ENCODE peak calls at places on chromosomes 7 and 10, in ten cellular contexts. V is foreskin keratinocyte, Z is heart left ventricle, G is right lobe of liver, U is spleen, S is astrocyte, H is fibroblast of lung, P is thyroid gland, A is esophagus squamous epithelium, I is GM23248. L is an unnamed sample. For H3K4me1, the result is how much of the 10 kb centered on the place peaks cover.

GRCh38 chr10:42984035-42984610 is 92.7 kb upstream of the RET start:
- DNase-seq in V (no peak), Z (no peak), G (no peak), U (no peak), S (no peak), H (no peak), P (no peak), A (no peak), I (no peak), L (no peak)

GRCh38 chr10:123614888-123615287 is 51.3 kb upstream of the GPR26 start:
- DNase-seq in V (peak), Z (peak), G (peak), U (no peak), S (peak), H (peak), P (peak), A (no peak), I (peak), L (peak)

GRCh38 chr10:58994226-58995057 is 182.0 kb upstream of the PHYHIPL start:
- DNase-seq in V (no peak), Z (no peak), G (no peak), U (no peak), S (no peak), H (peak), P (no peak), A (no peak), I (no peak), L (no peak)

GRCh38 chr10:122164028-122164601 is 107.0 kb upstream of the BTBD16 start:
- DNase-seq in V (no peak), Z (no peak), G (no peak), U (no peak), S (peak), H (peak), P (peak), A (no peak), I (no peak), L (no peak)

GRCh38 chr7:155178096-155178495 is 108.0 kb downstream of the HTR5A start:
- DNase-seq in V (no peak), Z (no peak), G (no peak), U (no peak), S (no peak), H (no peak), P (no peak), A (no peak), I (no peak), L (no peak)

GRCh38 chr10:84626688-84627087 is 298.3 kb downstream of the CCSER2 start:
- DNase-seq in V (no peak), Z (no peak), G (no peak), U (no peak), S (no peak), H (no peak), P (no peak), A (no peak), I (no peak), L (peak)

GRCh38 chr7:90006988-90007387 is 147.3 kb upstream of the STEAP1 start:
- DNase-seq in V (no peak), Z (no peak), G (no peak), U (no peak), S (no peak), H (no peak), P (no peak), A (no peak), I (no peak), L (no peak)

GRCh38 chr7:105745681-105746330 is 130.6 kb downstream of the ATXN7L1 start:
- DNase-seq in V (no peak), Z (no peak), G (no peak), U (no peak), S (no peak), H (no peak), P (no peak), A (no peak), I (no peak), L (no peak)

GRCh38 chr7:138975343-138976104 is 5.7 kb downstream of the KIAA1549 start:
- DNase-seq in V (no peak), Z (no peak), G (no peak), U (no peak), S (no peak), H (no peak), P (no peak), A (no peak), I (no peak), L (no peak)

GRCh38 chr7:13411151-13411550 is 578.3 kb downstream of the ETV1 start:
- DNase-seq in V (no peak), Z (no peak), G (no peak), U (no peak), S (no peak), H (no peak), P (no peak), A (no peak), I (no peak), L (no peak)

GRCh38 chr10:129711261-129711660 is 244.2 kb downstream of the MGMT start:
- DNase-seq in V (no peak), Z (no peak), G (no peak), U (no peak), S (no peak), H (no peak), P (no peak), A (no peak), I (no peak), L (no peak)

GRCh38 chr7:73827568-73828106 is 3.2 kb upstream of the CLDN4 start:
- DNase-seq in V (no peak), Z (peak), G (no peak), U (no peak), S (no peak), H (no peak), P (peak), A (no peak), I (no peak), L (no peak)

GRCh38 chr7:2651336-2651735 is 19.6 kb downstream of the TTYH3 start:
- DNase-seq in V (no peak), Z (peak), G (no peak), U (no peak), S (no peak), H (no peak), P (no peak), A (no peak), I (no peak), L (no peak)

GRCh38 chr10:123391275-123392028 is 237.2 kb downstream of the BUB3 start:
- DNase-seq in V (no peak), Z (no peak), G (no peak), U (no peak), S (no peak), H (no peak), P (no peak), A (no peak), I (no peak), L (no peak)

GRCh38 chr10:29257106-29257783 is 31.6 kb upstream of the LYZL1 start:
- DNase-seq in V (peak), Z (peak), G (no peak), U (no peak), S (peak), H (peak), P (peak), A (no peak), I (peak), L (peak)

GRCh38 chr10:124063736-124064135 is 29.7 kb downstream of the CHST15 start:
- DNase-seq in V (peak), Z (no peak), G (no peak), U (no peak), S (peak), H (peak), P (no peak), A (no peak), I (peak), L (peak)

GRCh38 chr7:73528204-73528603 is 6.1 kb upstream of the BAZ1B start:
- DNase-seq in V (no peak), Z (no peak), G (no peak), U (no peak), S (no peak), H (no peak), P (no peak), A (no peak), I (no peak), L (no peak)

GRCh38 chr7:36810476-36810875 is 86.2 kb upstream of the AOAH start:
- DNase-seq in V (no peak), Z (no peak), G (no peak), U (no peak), S (no peak), H (no peak), P (no peak), A (no peak), I (no peak), L (no peak)

GRCh38 chr10:24358022-24358421 is 149.1 kb downstream of the KIAA1217 start:
- DNase-seq in V (no peak), Z (no peak), G (no peak), U (no peak), S (peak), H (no peak), P (no peak), A (no peak), I (no peak), L (no peak)

GRCh38 chr10:3566627-3567026 is 218.4 kb downstream of the KLF6 start:
- DNase-seq in V (no peak), Z (no peak), G (no peak), U (no peak), S (no peak), H (no peak), P (no peak), A (no peak), I (no peak), L (no peak)

GRCh38 chr7:2471022-2471329 is 5.2 kb downstream of the GRIFIN start:
- DNase-seq in V (peak), Z (no peak), G (no peak), U (no peak), S (peak), H (peak), P (no peak), A (no peak), I (peak), L (peak)

GRCh38 chr7:121824276-121824675 is 48.7 kb upstream of the PTPRZ1 start:
- DNase-seq in V (peak), Z (no peak), G (no peak), U (no peak), S (peak), H (no peak), P (no peak), A (no peak), I (no peak), L (no peak)

GRCh38 chr10:80409121-80409520 is 770 bp downstream of the PRXL2A start:
- DNase-seq in V (no peak), Z (no peak), G (no peak), U (no peak), S (no peak), H (no peak), P (no peak), A (no peak), I (no peak), L (no peak)

GRCh38 chr10:92242910-92243671 is 47.8 kb downstream of the CPEB3 start:
- DNase-seq in V (peak), Z (peak), G (peak), U (peak), S (peak), H (peak), P (peak), A (no peak), I (peak), L (no peak)

GRCh38 chr7:22082553-22082885 is 136.8 kb upstream of the CDCA7L start:
- DNase-seq in V (no peak), Z (no peak), G (no peak), U (no peak), S (no peak), H (no peak), P (no peak), A (no peak), I (no peak), L (no peak)

GRCh38 chr10:69382382-69383117 is 34.2 kb downstream of the TACR2 start:
- DNase-seq in V (peak), Z (peak), G (no peak), U (no peak), S (peak), H (peak), P (no peak), A (no peak), I (peak), L (no peak)

GRCh38 chr7:20998309-20998708 is 211.6 kb upstream of the SP8 start:
- DNase-seq in V (peak), Z (no peak), G (no peak), U (no peak), S (no peak), H (no peak), P (no peak), A (no peak), I (no peak), L (no peak)

GRCh38 chr7:64884085-64884912 is 18.8 kb upstream of the ZNF273 start:
- DNase-seq in V (no peak), Z (peak), G (peak), U (no peak), S (no peak), H (no peak), P (no peak), A (no peak), I (no peak), L (no peak)

GRCh38 chr7:104960741-104961479 is 53.1 kb upstream of the KMT2E start:
- DNase-seq in V (peak), Z (peak), G (no peak), U (no peak), S (no peak), H (peak), P (no peak), A (no peak), I (peak), L (no peak)

GRCh38 chr7:37011151-37011890 is 287.0 kb upstream of the AOAH start:
- DNase-seq in V (no peak), Z (no peak), G (no peak), U (no peak), S (no peak), H (no peak), P (no peak), A (no peak), I (no peak), L (no peak)

GRCh38 chr7:11675163-11675562 is 156.8 kb downstream of the THSD7A start:
- DNase-seq in V (no peak), Z (no peak), G (no peak), U (no peak), S (no peak), H (no peak), P (no peak), A (no peak), I (no peak), L (no peak)

GRCh38 chr10:133397938-133398337 is 4.0 kb downstream of the MTG1 start:
- DNase-seq in V (no peak), Z (no peak), G (peak), U (no peak), S (no peak), H (no peak), P (no peak), A (no peak), I (no peak), L (no peak)

GRCh38 chr7:1963575-1963974 is 269.2 kb downstream of the MAD1L1 start:
- DNase-seq in V (no peak), Z (peak), G (no peak), U (no peak), S (no peak), H (no peak), P (no peak), A (no peak), I (no peak), L (no peak)

GRCh38 chr10:79610601-79611191 is at the start of gene SFTPA1:
- DNase-seq in V (no peak), Z (no peak), G (no peak), U (no peak), S (no peak), H (no peak), P (no peak), A (no peak), I (no peak), L (no peak)

GRCh38 chr10:116055919-116056252 is 217.1 kb downstream of the GFRA1 start:
- DNase-seq in V (no peak), Z (no peak), G (no peak), U (no peak), S (no peak), H (no peak), P (no peak), A (no peak), I (no peak), L (no peak)

GRCh38 chr10:21334891-21335696 is 190.4 kb downstream of the SKIDA1 start:
- DNase-seq in V (peak), Z (peak), G (no peak), U (peak), S (peak), H (peak), P (peak), A (no peak), I (peak), L (peak)

GRCh38 chr7:107964510-107964909 is 38.5 kb downstream of the LAMB1 start:
- DNase-seq in V (no peak), Z (no peak), G (no peak), U (no peak), S (no peak), H (no peak), P (no peak), A (no peak), I (no peak), L (no peak)

GRCh38 chr10:112335866-112336265 is 38.0 kb upstream of the ACSL5 start:
- DNase-seq in V (no peak), Z (no peak), G (no peak), U (no peak), S (no peak), H (no peak), P (no peak), A (no peak), I (peak), L (no peak)

GRCh38 chr10:112336556-112337201 is 37.2 kb upstream of the ACSL5 start:
- DNase-seq in V (no peak), Z (no peak), G (no peak), U (no peak), S (no peak), H (no peak), P (no peak), A (no peak), I (no peak), L (no peak)

GRCh38 chr10:112340601-112341000 is 33.3 kb upstream of the ACSL5 start:
- DNase-seq in V (no peak), Z (no peak), G (no peak), U (no peak), S (no peak), H (no peak), P (no peak), A (no peak), I (no peak), L (no peak)

GRCh38 chr10:112335104-112335840 is 38.6 kb upstream of the ACSL5 start:
- DNase-seq in V (no peak), Z (no peak), G (no peak), U (no peak), S (no peak), H (no peak), P (no peak), A (no peak), I (peak), L (no peak)

DNA sequence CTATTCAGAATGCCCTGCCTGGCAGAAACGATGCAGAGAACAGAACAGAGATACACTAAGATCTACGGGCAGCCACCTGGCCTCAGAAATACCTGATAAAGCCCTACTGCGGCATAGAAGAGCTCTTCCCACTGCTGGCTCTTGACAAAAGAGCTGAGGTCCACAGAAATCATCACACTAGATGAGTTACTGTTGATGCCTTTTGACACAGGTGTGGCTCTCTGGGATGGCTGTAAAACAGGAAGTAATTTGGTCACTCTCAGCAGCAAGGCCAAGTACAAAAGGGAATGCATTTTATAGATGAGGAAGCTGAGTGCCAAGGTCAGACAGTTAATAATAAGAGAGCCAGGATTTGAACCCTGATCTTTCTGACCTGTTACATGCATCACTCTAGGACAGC is 35.0 kb upstream of the ACSL5 start:
- DNase-seq in V (no peak), Z (no peak), G (no peak), U (no peak), S (no peak), H (no peak), P (no peak), A (no peak), I (no peak), L (no peak)
- H3K4me1 ChIP-seq in V (under half), Z (under half), G (under half), U (under half), S (under half), H (under half), P (under half), A (under half), I (under half), L (under half)

GRCh38 chr10:103603382-103603781 is 109.9 kb downstream of the NEURL1 start:
- DNase-seq in V (no peak), Z (no peak), G (no peak), U (no peak), S (no peak), H (no peak), P (no peak), A (no peak), I (no peak), L (no peak)
- H3K4me1 ChIP-seq in V (under half), Z (under half), G (under half), U (under half), S (under half), H (under half), P (under half), A (under half), I (under half), L (under half)

DNA sequence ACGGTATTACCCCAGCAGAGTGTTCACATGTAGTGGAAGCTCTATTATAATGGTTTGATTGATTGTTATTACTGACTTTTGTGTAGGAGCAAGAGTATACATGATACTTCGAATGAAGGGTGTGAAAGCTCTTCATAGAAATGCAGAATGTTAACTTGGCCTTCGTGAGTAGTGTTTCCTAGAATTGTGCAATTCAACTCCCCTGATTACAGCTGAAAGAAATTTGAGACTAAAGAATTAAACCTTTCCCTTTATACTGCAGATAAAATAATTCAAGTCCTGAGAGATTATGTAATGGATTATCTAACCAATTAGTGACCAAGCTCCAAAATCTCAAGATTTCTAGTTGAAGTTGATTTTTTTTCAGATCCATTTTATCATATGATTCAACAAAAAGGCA is 38.2 kb downstream of the MKLN1 start:
- DNase-seq in V (no peak), Z (no peak), G (no peak), U (no peak), S (peak), H (peak), P (no peak), A (no peak), I (peak), L (no peak)
- H3K4me1 ChIP-seq in V (under half), Z (half or more), G (under half), U (half or more), S (under half), H (under half), P (under half), A (under half), I (half or more), L (under half)

GRCh38 chr7:30159698-30160143 is 24.9 kb downstream of the MTURN start:
- DNase-seq in V (no peak), Z (peak), G (no peak), U (peak), S (peak), H (peak), P (no peak), A (no peak), I (peak), L (no peak)

GRCh38 chr7:30162133-30162532 is 27.3 kb downstream of the MTURN start:
- DNase-seq in V (no peak), Z (no peak), G (no peak), U (no peak), S (no peak), H (no peak), P (no peak), A (no peak), I (no peak), L (no peak)

GRCh38 chr7:30159153-30159552 is 24.4 kb downstream of the MTURN start:
- DNase-seq in V (no peak), Z (no peak), G (no peak), U (no peak), S (no peak), H (no peak), P (no peak), A (no peak), I (no peak), L (no peak)

GRCh38 chr7:30162622-30163124 is 27.9 kb downstream of the MTURN start:
- DNase-seq in V (peak), Z (no peak), G (no peak), U (no peak), S (peak), H (peak), P (no peak), A (no peak), I (peak), L (no peak)

GRCh38 chr7:30160329-30160728 is 25.5 kb downstream of the MTURN start:
- DNase-seq in V (no peak), Z (no peak), G (no peak), U (no peak), S (no peak), H (no peak), P (no peak), A (no peak), I (no peak), L (no peak)
- H3K4me1 ChIP-seq in V (under half), Z (half or more), G (under half), U (half or more), S (under half), H (under half), P (under half), A (under half), I (under half), L (under half)